ENCODE peak calls at places on chromosomes 12 and 14, in four cellular contexts. R, Q, Z and D are unnamed samples.

GRCh38 chr14:65879218-65880009 is 466.9 kb downstream of the FUT8 start:
- DNase-seq in R (no peak), Q (no peak), Z (no peak), D (no peak)

GRCh38 chr14:103228076-103228806 is 105.0 kb downstream of the TNFAIP2 start:
- DNase-seq in R (no peak), Q (no peak), Z (no peak), D (no peak)

GRCh38 chr12:52434760-52435530 is 774 bp upstream of the KRT75 start:
- DNase-seq in R (no peak), Q (no peak), Z (no peak), D (no peak)

GRCh38 chr14:50021261-50021660 is 95.1 kb downstream of the VCPKMT start:
- DNase-seq in R (no peak), Q (no peak), Z (peak), D (no peak)

GRCh38 chr12:30110970-30111586 is 327.3 kb upstream of the TMTC1 start:
- DNase-seq in R (no peak), Q (no peak), Z (no peak), D (no peak)

GRCh38 chr14:81400852-81401251 is 728 bp upstream of the STON2 start:
- DNase-seq in R (peak), Q (no peak), Z (no peak), D (no peak)

GRCh38 chr12:131330106-131330820 is 376.6 kb downstream of the ADGRD1 start:
- DNase-seq in R (no peak), Q (no peak), Z (no peak), D (no peak)

GRCh38 chr14:99447739-99448138 is 32.9 kb downstream of the SETD3 start:
- DNase-seq in R (no peak), Q (no peak), Z (no peak), D (no peak)

GRCh38 chr14:78863143-78863542 is 693.0 kb downstream of the NRXN3 start:
- DNase-seq in R (no peak), Q (peak), Z (peak), D (peak)

GRCh38 chr14:32677381-32677780 is 261.3 kb upstream of the NPAS3 start:
- DNase-seq in R (no peak), Q (no peak), Z (no peak), D (no peak)

GRCh38 chr14:74663884-74664283 is 49.0 kb downstream of the AREL1 start:
- DNase-seq in R (no peak), Q (no peak), Z (no peak), D (no peak)

GRCh38 chr12:88703790-88704189 is 123.5 kb upstream of the KITLG start:
- DNase-seq in R (no peak), Q (no peak), Z (no peak), D (no peak)

GRCh38 chr12:48311313-48311712 is 39.4 kb downstream of the ZNF641 start:
- DNase-seq in R (no peak), Q (no peak), Z (no peak), D (no peak)

GRCh38 chr12:121294151-121294889 is 2.2 kb downstream of the CAMKK2 start:
- DNase-seq in R (no peak), Q (no peak), Z (no peak), D (no peak)

GRCh38 chr12:52213541-52214420 is 19.3 kb upstream of the KRT7 start:
- DNase-seq in R (no peak), Q (peak), Z (peak), D (peak)

GRCh38 chr12:9634177-9634803 is 26.6 kb upstream of the KLRB1 start:
- DNase-seq in R (peak), Q (peak), Z (peak), D (peak)

GRCh38 chr12:42935756-42936155 is 346.2 kb upstream of the PRICKLE1 start:
- DNase-seq in R (no peak), Q (no peak), Z (no peak), D (no peak)

GRCh38 chr12:2003676-2004112 is 563 bp downstream of the DCP1B start:
- DNase-seq in R (no peak), Q (no peak), Z (no peak), D (no peak)

GRCh38 chr12:113262710-113263109 is 41.4 kb downstream of the TPCN1 start:
- DNase-seq in R (no peak), Q (no peak), Z (no peak), D (no peak)

GRCh38 chr12:129657179-129657578 is 246.6 kb downstream of the TMEM132D start:
- DNase-seq in R (no peak), Q (no peak), Z (no peak), D (no peak)

GRCh38 chr14:73188501-73188903 is 48.8 kb upstream of the PAPLN start:
- DNase-seq in R (no peak), Q (no peak), Z (no peak), D (no peak)

GRCh38 chr14:28577711-28578131 is 188.9 kb upstream of the FOXG1 start:
- DNase-seq in R (no peak), Q (no peak), Z (no peak), D (no peak)

GRCh38 chr14:95808371-95808770 is 68.3 kb upstream of the TUNAR start:
- DNase-seq in R (no peak), Q (no peak), Z (no peak), D (no peak)

GRCh38 chr12:57628280-57629191 is 4.5 kb downstream of the B4GALNT1 start:
- DNase-seq in R (no peak), Q (peak), Z (no peak), D (peak)

GRCh38 chr12:45121224-45121623 is 70.3 kb upstream of the DBX2 start:
- DNase-seq in R (no peak), Q (no peak), Z (peak), D (no peak)
- TF ChIP-seq CTCF in R (no peak), Q (peak), Z (no peak), D (peak)

DNA sequence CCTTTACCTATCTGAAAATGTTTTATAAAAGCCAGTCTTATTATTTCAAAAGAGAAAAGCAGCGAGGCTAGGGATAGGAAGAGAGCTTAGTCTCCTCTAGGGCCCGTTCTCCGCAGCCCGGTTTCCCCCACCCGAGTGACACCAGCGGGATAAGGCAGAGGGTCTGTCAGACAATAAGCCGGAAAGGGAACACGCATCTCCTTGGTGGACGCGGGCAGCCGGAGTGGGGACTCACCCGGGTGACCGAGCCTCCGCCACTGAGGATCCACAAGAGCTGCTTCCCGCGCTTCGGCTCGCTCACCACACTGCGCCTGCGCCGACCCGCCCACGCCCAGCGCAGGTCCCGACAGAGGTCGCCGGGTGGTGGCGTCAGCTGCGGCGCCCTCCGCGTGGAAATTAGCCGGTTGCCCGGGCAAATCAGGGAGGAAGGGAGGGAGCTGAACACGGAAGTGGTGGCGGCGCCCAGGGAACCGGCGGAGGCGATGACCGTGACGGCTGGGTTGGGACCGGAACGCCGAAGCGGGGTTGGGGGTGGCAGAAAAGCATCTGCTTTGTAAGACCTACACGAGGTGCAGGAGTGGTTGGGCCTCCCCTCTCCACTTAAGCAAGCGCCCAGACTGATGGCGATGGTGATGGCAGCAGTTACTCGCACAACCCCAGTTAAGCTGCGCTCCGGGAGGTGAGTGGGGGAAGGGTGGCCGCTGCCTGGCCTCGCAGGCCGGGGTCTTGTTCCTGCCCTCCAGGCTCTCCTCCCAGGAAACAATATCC is at the start of the genes SOCS4 and WDHD1:
- DNase-seq in R (peak), Q (peak), Z (peak), D (peak)
- TF ChIP-seq CTCF in R (no peak), Q (peak), Z (peak), D (no peak)

GRCh38 chr12:49794811-49795653 is 33.2 kb downstream of the NCKAP5L start:
- DNase-seq in R (no peak), Q (no peak), Z (no peak), D (no peak)
- TF ChIP-seq CTCF in R (no peak), Q (no peak), Z (no peak), D (no peak)

DNA sequence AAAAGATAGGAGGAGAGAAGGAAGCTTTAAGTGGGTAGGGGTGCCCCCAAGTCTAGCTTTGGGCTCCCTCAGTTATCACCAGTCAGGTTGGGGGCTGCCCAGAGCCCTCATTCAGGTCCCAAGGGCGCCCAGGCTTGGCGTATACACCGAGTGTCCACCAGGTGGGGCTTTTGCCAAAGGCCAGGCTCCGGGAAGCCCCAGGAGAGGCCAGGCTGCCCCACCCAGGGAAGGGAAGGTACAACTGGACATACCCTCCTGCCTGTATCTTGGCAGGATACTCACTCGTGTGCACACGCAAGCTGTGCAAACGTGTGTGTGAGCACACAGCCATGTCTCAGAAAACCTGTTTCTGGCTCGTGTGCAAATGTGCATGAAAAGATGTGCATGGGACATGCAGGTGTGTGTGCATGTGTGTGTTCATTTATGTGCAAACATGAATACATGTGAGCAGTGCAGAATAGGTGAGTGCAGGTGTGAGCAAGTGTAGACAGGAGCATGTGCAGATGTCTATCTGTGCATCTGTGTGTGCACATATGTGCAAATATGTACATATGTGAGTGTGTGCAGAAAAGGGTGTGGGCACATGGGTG is 103.9 kb upstream of the MYL2 start:
- DNase-seq in R (peak), Q (peak), Z (peak), D (peak)
- TF ChIP-seq CTCF in R (no peak), Q (peak), Z (peak), D (peak)

DNA sequence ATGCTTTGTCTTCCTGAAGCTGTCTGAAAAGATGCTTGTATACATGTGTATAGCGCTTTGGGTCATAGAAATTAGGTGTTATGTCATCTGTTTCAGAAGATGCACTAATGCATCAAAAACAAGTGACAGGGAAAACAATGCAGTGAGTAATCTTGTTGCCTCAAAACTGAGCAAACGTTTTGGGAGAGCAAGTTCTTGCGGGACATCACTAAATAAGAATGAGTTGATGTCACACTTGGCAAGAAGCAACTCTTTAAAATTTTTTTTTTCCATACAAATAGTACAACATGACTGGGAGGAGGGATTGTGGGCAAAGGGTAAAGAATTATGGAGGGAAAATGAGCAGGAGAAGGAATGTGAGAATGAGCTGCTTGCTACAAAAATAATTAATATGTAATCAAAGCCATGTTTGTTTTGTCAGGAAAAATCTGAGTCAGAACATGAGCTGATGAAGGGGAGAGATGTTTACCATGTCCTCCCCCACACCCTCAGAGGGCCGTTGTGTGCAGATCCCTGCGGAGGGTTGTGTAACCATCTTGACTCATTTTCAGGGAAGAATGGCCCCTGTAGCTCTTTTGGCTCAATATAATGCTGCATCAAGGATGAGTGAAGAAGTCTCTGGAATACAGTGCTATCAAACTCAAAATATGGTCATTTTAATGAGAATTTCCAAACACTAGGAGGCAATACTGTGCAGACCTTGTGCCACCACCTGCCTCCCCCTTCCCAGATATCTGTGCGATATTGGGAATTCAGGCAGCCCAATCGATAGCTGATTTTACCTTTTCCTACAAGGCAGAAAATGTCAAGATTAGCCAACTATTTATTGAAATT is 41.4 kb downstream of the BORCS5 start:
- DNase-seq in R (peak), Q (no peak), Z (no peak), D (no peak)
- TF ChIP-seq CTCF in R (no peak), Q (no peak), Z (no peak), D (no peak)